ENCODE peak calls at places on chromosomes 11 and 22, in five cellular contexts. One of them, this sample, is unnamed.

GRCh38 chr11:110883266-110883665 is 171.0 kb upstream of the ARHGAP20 start:
- DNase-seq in tibial nerve: no peak
- DNase-seq in CD8-positive, alpha-beta memory T cell: no peak
- DNase-seq in H9: no peak
- DNase-seq in mesenchymal stem cell: no peak
- DNase-seq in this sample: no peak

GRCh38 chr22:17972385-17973181 is 51.8 kb downstream of the MICAL3 start:
- DNase-seq in CD8-positive, alpha-beta memory T cell: no peak
- DNase-seq in tibial nerve: no peak
- DNase-seq in mesenchymal stem cell: peak; percentile 60
- DNase-seq in H9: no peak
- DNase-seq in this sample: no peak

GRCh38 chr11:111761056-111761455 is 5.1 kb downstream of the PPP2R1B start:
- DNase-seq in H9: no peak
- DNase-seq in mesenchymal stem cell: no peak
- DNase-seq in CD8-positive, alpha-beta memory T cell: no peak
- DNase-seq in tibial nerve: no peak
- DNase-seq in this sample: no peak

GRCh38 chr22:46149493-46149997 is 781 bp upstream of the PPARA start:
- DNase-seq in H9: peak; percentile 71
- DNase-seq in mesenchymal stem cell: peak; percentile 37
- DNase-seq in tibial nerve: peak; percentile 57
- DNase-seq in CD8-positive, alpha-beta memory T cell: no peak
- DNase-seq in this sample: peak; percentile 75

GRCh38 chr22:35043251-35043931 is 22.6 kb upstream of the ISX start:
- DNase-seq in H9: no peak
- DNase-seq in mesenchymal stem cell: no peak
- DNase-seq in tibial nerve: no peak
- DNase-seq in CD8-positive, alpha-beta memory T cell: no peak
- DNase-seq in this sample: no peak

GRCh38 chr11:131195801-131196517 is 174.5 kb upstream of the NTM start:
- DNase-seq in tibial nerve: no peak
- DNase-seq in mesenchymal stem cell: no peak
- DNase-seq in CD8-positive, alpha-beta memory T cell: no peak
- DNase-seq in H9: no peak
- DNase-seq in this sample: peak; percentile 52

GRCh38 chr11:12403122-12403994 is 26.0 kb downstream of the PARVA start:
- DNase-seq in mesenchymal stem cell: no peak
- DNase-seq in CD8-positive, alpha-beta memory T cell: no peak
- DNase-seq in H9: no peak
- DNase-seq in tibial nerve: no peak
- DNase-seq in this sample: no peak

GRCh38 chr11:80495116-80495515 is 1054.3 kb upstream of the TENM4 start:
- DNase-seq in CD8-positive, alpha-beta memory T cell: no peak
- DNase-seq in tibial nerve: no peak
- DNase-seq in H9: no peak
- DNase-seq in mesenchymal stem cell: no peak
- DNase-seq in this sample: no peak

GRCh38 chr11:86089659-86090058 is 20.8 kb upstream of the PICALM start:
- DNase-seq in tibial nerve: no peak
- DNase-seq in CD8-positive, alpha-beta memory T cell: no peak
- DNase-seq in mesenchymal stem cell: peak; percentile 64
- DNase-seq in H9: no peak
- DNase-seq in this sample: no peak

GRCh38 chr11:36056160-36056751 is 112.4 kb downstream of the LDLRAD3 start:
- DNase-seq in tibial nerve: no peak
- DNase-seq in mesenchymal stem cell: no peak
- DNase-seq in CD8-positive, alpha-beta memory T cell: no peak
- DNase-seq in H9: peak; percentile 65
- DNase-seq in this sample: no peak

GRCh38 chr11:120771551-120772060 is 252.3 kb upstream of the TBCEL start:
- DNase-seq in mesenchymal stem cell: no peak
- DNase-seq in H9: peak; percentile 50
- DNase-seq in tibial nerve: no peak
- DNase-seq in CD8-positive, alpha-beta memory T cell: no peak
- DNase-seq in this sample: no peak

GRCh38 chr11:32213223-32213622 is 122.3 kb downstream of the RCN1 start:
- DNase-seq in tibial nerve: no peak
- DNase-seq in CD8-positive, alpha-beta memory T cell: no peak
- DNase-seq in H9: no peak
- DNase-seq in mesenchymal stem cell: peak; percentile 36
- DNase-seq in this sample: no peak

GRCh38 chr11:100835854-100836253 is 148.8 kb downstream of the ARHGAP42 start:
- DNase-seq in H9: no peak
- DNase-seq in CD8-positive, alpha-beta memory T cell: no peak
- DNase-seq in mesenchymal stem cell: no peak
- DNase-seq in tibial nerve: no peak
- DNase-seq in this sample: no peak

GRCh38 chr11:125429174-125429707 is 66.8 kb downstream of the FEZ1 start:
- DNase-seq in CD8-positive, alpha-beta memory T cell: peak; percentile 9
- DNase-seq in H9: peak; percentile 89
- DNase-seq in mesenchymal stem cell: peak; percentile 53
- DNase-seq in tibial nerve: peak; percentile 53
- DNase-seq in this sample: peak; percentile 64

GRCh38 chr11:69383946-69384547 is 90.1 kb downstream of the MYEOV start:
- DNase-seq in tibial nerve: no peak
- DNase-seq in H9: no peak
- DNase-seq in CD8-positive, alpha-beta memory T cell: no peak
- DNase-seq in mesenchymal stem cell: no peak
- DNase-seq in this sample: no peak

GRCh38 chr11:117734596-117734995 is 62.4 kb downstream of the DSCAML1 start:
- DNase-seq in mesenchymal stem cell: no peak
- DNase-seq in H9: no peak
- DNase-seq in CD8-positive, alpha-beta memory T cell: no peak
- DNase-seq in tibial nerve: no peak
- DNase-seq in this sample: no peak

GRCh38 chr11:19102521-19102900 is 14.5 kb upstream of the ZDHHC13 start:
- DNase-seq in mesenchymal stem cell: no peak
- DNase-seq in CD8-positive, alpha-beta memory T cell: no peak
- DNase-seq in tibial nerve: no peak
- DNase-seq in H9: no peak
- DNase-seq in this sample: no peak

GRCh38 chr11:17502630-17503029 is 26.0 kb upstream of the ABCC8 start:
- DNase-seq in H9: no peak
- DNase-seq in tibial nerve: no peak
- DNase-seq in mesenchymal stem cell: no peak
- DNase-seq in CD8-positive, alpha-beta memory T cell: no peak
- DNase-seq in this sample: no peak

GRCh38 chr11:65355013-65355775 is 643 bp downstream of the TIGD3 start:
- DNase-seq in H9: peak; percentile 49
- DNase-seq in tibial nerve: no peak
- DNase-seq in CD8-positive, alpha-beta memory T cell: peak; percentile 40
- DNase-seq in mesenchymal stem cell: no peak
- DNase-seq in this sample: peak; percentile 38

GRCh38 chr11:119236891-119237290 is 30.8 kb downstream of the CBL start:
- DNase-seq in mesenchymal stem cell: peak; percentile 56
- DNase-seq in CD8-positive, alpha-beta memory T cell: no peak
- DNase-seq in H9: no peak
- DNase-seq in tibial nerve: no peak
- DNase-seq in this sample: no peak

GRCh38 chr11:120342226-120342625 is 6.0 kb downstream of the ARHGEF12 start:
- DNase-seq in H9: no peak
- DNase-seq in tibial nerve: no peak
- DNase-seq in CD8-positive, alpha-beta memory T cell: no peak
- DNase-seq in mesenchymal stem cell: no peak
- DNase-seq in this sample: no peak

GRCh38 chr11:405976-406795 is 8.6 kb downstream of the SIGIRR start:
- DNase-seq in CD8-positive, alpha-beta memory T cell: no peak
- DNase-seq in tibial nerve: no peak
- DNase-seq in mesenchymal stem cell: no peak
- DNase-seq in H9: no peak
- DNase-seq in this sample: no peak

GRCh38 chr11:64742087-64742939 is 1.6 kb downstream of the RASGRP2 start:
- DNase-seq in mesenchymal stem cell: peak; percentile 25
- DNase-seq in tibial nerve: no peak
- DNase-seq in H9: peak; percentile 56
- DNase-seq in CD8-positive, alpha-beta memory T cell: no peak
- DNase-seq in this sample: peak; percentile 34

GRCh38 chr22:28977481-28977971 is 84.1 kb downstream of the C22orf31 start:
- DNase-seq in H9: no peak
- DNase-seq in mesenchymal stem cell: peak; percentile 33
- DNase-seq in CD8-positive, alpha-beta memory T cell: no peak
- DNase-seq in tibial nerve: no peak
- DNase-seq in this sample: no peak

GRCh38 chr11:120116966-120117365 is 20.9 kb downstream of the TRIM29 start:
- DNase-seq in H9: no peak
- DNase-seq in tibial nerve: no peak
- DNase-seq in mesenchymal stem cell: no peak
- DNase-seq in CD8-positive, alpha-beta memory T cell: no peak
- DNase-seq in this sample: no peak

GRCh38 chr11:10930961-10931760 is 73.3 kb upstream of the ZBED5 start:
- DNase-seq in tibial nerve: peak; percentile 48
- DNase-seq in CD8-positive, alpha-beta memory T cell: peak; percentile 16
- DNase-seq in H9: peak; percentile 68
- DNase-seq in mesenchymal stem cell: peak; percentile 86
- DNase-seq in this sample: peak; percentile 80

GRCh38 chr22:44046485-44047141 is 22.5 kb downstream of the PARVB start:
- DNase-seq in mesenchymal stem cell: no peak
- DNase-seq in CD8-positive, alpha-beta memory T cell: no peak
- DNase-seq in H9: no peak
- DNase-seq in tibial nerve: no peak
- DNase-seq in this sample: peak; percentile 62

GRCh38 chr11:43908683-43909082 is 28.1 kb downstream of the ALKBH3 start:
- DNase-seq in CD8-positive, alpha-beta memory T cell: no peak
- DNase-seq in H9: no peak
- DNase-seq in mesenchymal stem cell: no peak
- DNase-seq in tibial nerve: no peak
- DNase-seq in this sample: no peak

GRCh38 chr11:43908191-43908590 is 27.6 kb downstream of the ALKBH3 start:
- DNase-seq in CD8-positive, alpha-beta memory T cell: no peak
- DNase-seq in mesenchymal stem cell: no peak
- DNase-seq in H9: no peak
- DNase-seq in tibial nerve: no peak
- DNase-seq in this sample: no peak

GRCh38 chr11:43904737-43905515 is 24.3 kb downstream of the ALKBH3 start:
- DNase-seq in mesenchymal stem cell: peak; percentile 53
- DNase-seq in H9: no peak
- DNase-seq in tibial nerve: no peak
- DNase-seq in CD8-positive, alpha-beta memory T cell: no peak
- DNase-seq in this sample: no peak

GRCh38 chr11:43905788-43906187 is 25.2 kb downstream of the ALKBH3 start:
- DNase-seq in H9: no peak
- DNase-seq in tibial nerve: no peak
- DNase-seq in CD8-positive, alpha-beta memory T cell: no peak
- DNase-seq in mesenchymal stem cell: no peak
- DNase-seq in this sample: no peak

DNA sequence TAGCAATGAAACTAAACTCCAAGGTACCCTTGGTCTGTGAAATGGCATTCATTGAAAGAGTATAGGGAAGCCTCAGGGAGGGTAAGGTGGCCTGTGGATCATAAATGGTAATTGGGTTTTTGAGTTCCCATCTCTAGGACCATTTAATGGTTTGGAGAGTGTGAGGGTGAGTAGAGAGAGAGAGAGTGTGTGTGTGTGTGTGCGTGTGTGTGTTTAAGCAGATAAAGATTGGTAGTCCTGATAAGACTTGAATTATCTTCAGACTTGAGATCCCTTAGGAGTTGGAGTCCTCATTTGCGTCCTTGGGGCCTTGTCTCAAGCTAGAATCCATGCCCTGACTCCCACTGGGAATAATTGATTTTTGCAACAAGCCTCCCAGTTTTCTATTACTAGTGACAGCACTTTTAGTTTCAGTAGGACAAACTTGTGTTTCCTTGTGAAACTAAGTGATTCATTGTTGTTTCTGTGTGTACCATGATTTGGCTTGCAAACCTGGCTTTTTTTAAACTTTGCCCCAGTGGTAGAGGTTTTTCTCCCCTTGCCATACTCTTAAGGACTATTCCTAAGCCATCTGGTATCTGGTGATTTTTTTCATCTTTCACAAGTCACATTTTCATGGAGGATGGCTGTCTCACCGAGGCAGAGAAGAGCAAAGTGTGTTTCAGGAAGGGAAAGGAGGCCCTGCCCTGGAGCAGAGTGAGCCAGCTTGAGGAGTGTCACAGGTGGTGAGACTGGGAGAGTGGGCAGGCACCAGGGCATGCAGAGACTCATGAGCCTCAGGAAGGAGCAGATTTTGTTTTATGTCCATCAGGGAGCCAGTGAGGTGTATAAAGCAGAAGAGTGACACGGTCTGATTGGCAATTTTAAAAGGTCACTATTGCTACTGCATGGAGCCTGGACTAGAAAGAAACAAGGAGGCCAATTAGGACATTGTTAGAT is 26.7 kb downstream of the ALKBH3 start:
- DNase-seq in H9: no peak
- DNase-seq in CD8-positive, alpha-beta memory T cell: no peak
- DNase-seq in mesenchymal stem cell: no peak
- DNase-seq in tibial nerve: no peak
- DNase-seq in this sample: no peak
- H3K27ac ChIP-seq in H9: no peak overlapping the region
- H3K27ac ChIP-seq in CD8-positive, alpha-beta memory T cell: no peak overlapping the region
- H3K27ac ChIP-seq in mesenchymal stem cell: no peak overlapping the region
- H3K27ac ChIP-seq in tibial nerve: no peak overlapping the region
- H3K27ac ChIP-seq in this sample: no peak overlapping the region

GRCh38 chr11:67667490-67668190 is 6.8 kb downstream of the ALDH3B2 start:
- DNase-seq in tibial nerve: no peak
- DNase-seq in CD8-positive, alpha-beta memory T cell: no peak
- DNase-seq in mesenchymal stem cell: no peak
- DNase-seq in H9: no peak
- DNase-seq in this sample: no peak
- H3K27ac ChIP-seq in tibial nerve: no peak overlapping the region
- H3K27ac ChIP-seq in CD8-positive, alpha-beta memory T cell: no peak overlapping the region
- H3K27ac ChIP-seq in mesenchymal stem cell: no peak overlapping the region
- H3K27ac ChIP-seq in H9: no peak overlapping the region
- H3K27ac ChIP-seq in this sample: no peak overlapping the region

GRCh38 chr11:76603202-76603601 is 67.3 kb downstream of the LRRC32 start:
- DNase-seq in tibial nerve: no peak
- DNase-seq in H9: no peak
- DNase-seq in CD8-positive, alpha-beta memory T cell: no peak
- DNase-seq in mesenchymal stem cell: no peak
- DNase-seq in this sample: no peak
- H3K27ac ChIP-seq in tibial nerve: no peak overlapping the region
- H3K27ac ChIP-seq in H9: no peak overlapping the region
- H3K27ac ChIP-seq in CD8-positive, alpha-beta memory T cell: no peak overlapping the region
- H3K27ac ChIP-seq in mesenchymal stem cell: no peak overlapping the region
- H3K27ac ChIP-seq in this sample: peak overlapping the region; percentile 81

DNA sequence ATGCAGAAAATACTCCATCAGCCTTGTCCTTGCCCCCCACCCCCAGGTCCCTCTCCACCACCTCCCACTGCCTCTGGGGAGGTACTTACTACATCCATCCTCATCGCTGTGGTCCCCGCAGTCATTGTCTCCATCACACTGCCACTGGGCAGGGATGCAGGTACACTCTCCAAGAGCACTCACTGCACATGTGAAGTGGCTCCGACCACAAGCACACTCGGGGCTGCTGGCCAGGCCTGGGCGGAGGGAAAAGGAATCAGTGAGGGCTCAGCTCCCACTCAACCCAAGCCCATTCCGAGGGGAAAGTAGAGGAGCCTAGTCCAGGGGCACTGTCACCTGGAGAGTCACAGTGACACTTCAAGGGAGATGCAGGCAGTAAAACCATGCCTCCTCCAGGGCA is 15.7 kb downstream of the LRP4 start:
- DNase-seq in CD8-positive, alpha-beta memory T cell: no peak
- DNase-seq in tibial nerve: no peak
- DNase-seq in H9: no peak
- DNase-seq in mesenchymal stem cell: no peak
- DNase-seq in this sample: no peak
- H3K27ac ChIP-seq in CD8-positive, alpha-beta memory T cell: no peak overlapping the region
- H3K27ac ChIP-seq in tibial nerve: no peak overlapping the region
- H3K27ac ChIP-seq in H9: no peak overlapping the region
- H3K27ac ChIP-seq in mesenchymal stem cell: no peak overlapping the region
- H3K27ac ChIP-seq in this sample: no peak overlapping the region

GRCh38 chr11:72826191-72826941 is 12.2 kb downstream of the ATG16L2 start:
- DNase-seq in tibial nerve: no peak
- DNase-seq in H9: no peak
- DNase-seq in mesenchymal stem cell: no peak
- DNase-seq in CD8-positive, alpha-beta memory T cell: no peak
- DNase-seq in this sample: no peak
- H3K27ac ChIP-seq in tibial nerve: no peak overlapping the region
- H3K27ac ChIP-seq in H9: no peak overlapping the region
- H3K27ac ChIP-seq in mesenchymal stem cell: no peak overlapping the region
- H3K27ac ChIP-seq in CD8-positive, alpha-beta memory T cell: no peak overlapping the region
- H3K27ac ChIP-seq in this sample: no peak overlapping the region

This sample was measured in heart right ventricle.